ENCODE peak calls at places on chromosomes 6 and 20, in six cellular contexts. One of them, this sample, is unnamed.

GRCh38 chr20:4130404-4131189 is 115.2 kb upstream of the RNF24 start:
- DNase-seq in foreskin fibroblast: peak
- DNase-seq in AG10803: peak
- DNase-seq in lower leg skin: peak
- DNase-seq in COR-L47: no peak
- DNase-seq in germinal center: no peak
- DNase-seq in this sample: no peak

GRCh38 chr6:30556714-30556963 is 350 bp upstream of the GNL1 start:
- DNase-seq in foreskin fibroblast: no peak
- DNase-seq in germinal center: peak
- DNase-seq in lower leg skin: peak
- DNase-seq in COR-L47: no peak
- DNase-seq in AG10803: no peak
- DNase-seq in this sample: no peak

GRCh38 chr6:1404066-1404712 is 14.8 kb downstream of the FOXF2 start:
- DNase-seq in lower leg skin: peak
- DNase-seq in COR-L47: no peak
- DNase-seq in germinal center: no peak
- DNase-seq in foreskin fibroblast: peak
- DNase-seq in AG10803: no peak
- DNase-seq in this sample: no peak

GRCh38 chr6:77474286-77474956 is 11.1 kb upstream of the HTR1B start:
- DNase-seq in AG10803: no peak
- DNase-seq in lower leg skin: no peak
- DNase-seq in foreskin fibroblast: no peak
- DNase-seq in COR-L47: no peak
- DNase-seq in germinal center: no peak
- DNase-seq in this sample: no peak

GRCh38 chr20:36017034-36017951 is 48.9 kb downstream of the CNBD2 start:
- DNase-seq in germinal center: no peak
- DNase-seq in lower leg skin: no peak
- DNase-seq in foreskin fibroblast: peak
- DNase-seq in AG10803: peak
- DNase-seq in COR-L47: no peak
- DNase-seq in this sample: no peak

GRCh38 chr20:8901237-8902025 is 167.5 kb upstream of the PLCB4 start:
- DNase-seq in COR-L47: no peak
- DNase-seq in AG10803: peak
- DNase-seq in germinal center: no peak
- DNase-seq in foreskin fibroblast: peak
- DNase-seq in lower leg skin: peak
- DNase-seq in this sample: no peak

GRCh38 chr20:49675368-49676151 is 38.1 kb downstream of the B4GALT5 start:
- DNase-seq in lower leg skin: no peak
- DNase-seq in AG10803: no peak
- DNase-seq in germinal center: no peak
- DNase-seq in COR-L47: no peak
- DNase-seq in foreskin fibroblast: no peak
- DNase-seq in this sample: no peak

GRCh38 chr6:75855047-75855446 is 106.0 kb downstream of the MYO6 start:
- DNase-seq in lower leg skin: no peak
- DNase-seq in COR-L47: peak
- DNase-seq in foreskin fibroblast: peak
- DNase-seq in germinal center: no peak
- DNase-seq in AG10803: peak
- DNase-seq in this sample: no peak

GRCh38 chr6:27495386-27496135 is 22.7 kb upstream of the ZNF184 start:
- DNase-seq in AG10803: peak
- DNase-seq in lower leg skin: peak
- DNase-seq in germinal center: no peak
- DNase-seq in COR-L47: no peak
- DNase-seq in foreskin fibroblast: peak
- DNase-seq in this sample: no peak

GRCh38 chr20:51447097-51447764 is 95.3 kb downstream of the NFATC2 start:
- DNase-seq in foreskin fibroblast: peak
- DNase-seq in COR-L47: no peak
- DNase-seq in germinal center: no peak
- DNase-seq in AG10803: peak
- DNase-seq in lower leg skin: peak
- DNase-seq in this sample: no peak

GRCh38 chr20:21503345-21503744 is 10.5 kb downstream of the NKX2-2 start:
- DNase-seq in COR-L47: no peak
- DNase-seq in foreskin fibroblast: no peak
- DNase-seq in germinal center: no peak
- DNase-seq in AG10803: peak
- DNase-seq in lower leg skin: no peak
- DNase-seq in this sample: no peak

GRCh38 chr6:91299544-91300491 is 712.9 kb upstream of the MAP3K7 start:
- DNase-seq in AG10803: no peak
- DNase-seq in lower leg skin: no peak
- DNase-seq in foreskin fibroblast: peak
- DNase-seq in germinal center: no peak
- DNase-seq in COR-L47: peak
- DNase-seq in this sample: peak

GRCh38 chr6:145118224-145118623 is 617.1 kb downstream of the EPM2A start:
- DNase-seq in germinal center: no peak
- DNase-seq in AG10803: no peak
- DNase-seq in lower leg skin: no peak
- DNase-seq in foreskin fibroblast: no peak
- DNase-seq in COR-L47: no peak
- DNase-seq in this sample: no peak

GRCh38 chr6:138647006-138647405 is 126.6 kb upstream of the CCDC28A start:
- DNase-seq in AG10803: peak
- DNase-seq in foreskin fibroblast: peak
- DNase-seq in lower leg skin: no peak
- DNase-seq in germinal center: no peak
- DNase-seq in COR-L47: no peak
- DNase-seq in this sample: no peak

GRCh38 chr20:8425802-8426201 is 293.7 kb downstream of the PLCB1 start:
- DNase-seq in lower leg skin: no peak
- DNase-seq in germinal center: no peak
- DNase-seq in COR-L47: no peak
- DNase-seq in AG10803: no peak
- DNase-seq in foreskin fibroblast: no peak
- DNase-seq in this sample: no peak

GRCh38 chr20:6718660-6719059 is 48.8 kb upstream of the BMP2 start:
- DNase-seq in foreskin fibroblast: no peak
- DNase-seq in germinal center: no peak
- DNase-seq in AG10803: no peak
- DNase-seq in COR-L47: no peak
- DNase-seq in lower leg skin: no peak
- DNase-seq in this sample: no peak

GRCh38 chr6:156778615-156779205 is 1.5 kb downstream of the ARID1B start:
- DNase-seq in AG10803: peak
- DNase-seq in foreskin fibroblast: peak
- DNase-seq in germinal center: no peak
- DNase-seq in lower leg skin: peak
- DNase-seq in COR-L47: no peak
- DNase-seq in this sample: no peak

GRCh38 chr6:110615723-110616122 is 139.3 kb upstream of the SLC22A16 start:
- DNase-seq in foreskin fibroblast: no peak
- DNase-seq in AG10803: no peak
- DNase-seq in COR-L47: no peak
- DNase-seq in lower leg skin: no peak
- DNase-seq in germinal center: no peak
- DNase-seq in this sample: no peak

GRCh38 chr6:139539852-139540251 is 165.4 kb upstream of the CITED2 start:
- DNase-seq in AG10803: peak
- DNase-seq in COR-L47: no peak
- DNase-seq in foreskin fibroblast: peak
- DNase-seq in lower leg skin: no peak
- DNase-seq in germinal center: no peak
- DNase-seq in this sample: no peak

GRCh38 chr6:72080260-72080941 is 194.1 kb downstream of the RIMS1 start:
- DNase-seq in lower leg skin: no peak
- DNase-seq in foreskin fibroblast: no peak
- DNase-seq in germinal center: no peak
- DNase-seq in COR-L47: peak
- DNase-seq in AG10803: no peak
- DNase-seq in this sample: no peak

GRCh38 chr20:59598625-59599310 is 5.6 kb upstream of the PHACTR3 start:
- DNase-seq in foreskin fibroblast: peak
- DNase-seq in germinal center: peak
- DNase-seq in AG10803: peak
- DNase-seq in COR-L47: peak
- DNase-seq in lower leg skin: no peak
- DNase-seq in this sample: no peak

GRCh38 chr6:37648465-37649330 is 49.0 kb downstream of the MDGA1 start:
- DNase-seq in COR-L47: no peak
- DNase-seq in lower leg skin: no peak
- DNase-seq in germinal center: peak
- DNase-seq in foreskin fibroblast: peak
- DNase-seq in AG10803: no peak
- DNase-seq in this sample: no peak

GRCh38 chr6:96749891-96750290 is 87.4 kb downstream of the GPR63 start:
- DNase-seq in germinal center: no peak
- DNase-seq in foreskin fibroblast: no peak
- DNase-seq in AG10803: no peak
- DNase-seq in lower leg skin: no peak
- DNase-seq in COR-L47: no peak
- DNase-seq in this sample: no peak

GRCh38 chr20:36836591-36837329 is 39.2 kb upstream of the TLDC2 start:
- DNase-seq in AG10803: peak
- DNase-seq in foreskin fibroblast: peak
- DNase-seq in lower leg skin: no peak
- DNase-seq in germinal center: peak
- DNase-seq in COR-L47: peak
- DNase-seq in this sample: no peak

GRCh38 chr6:29764422-29765196 is 41.4 kb downstream of the HLA-F start:
- DNase-seq in foreskin fibroblast: peak
- DNase-seq in lower leg skin: no peak
- DNase-seq in AG10803: no peak
- DNase-seq in germinal center: no peak
- DNase-seq in COR-L47: no peak
- DNase-seq in this sample: no peak

GRCh38 chr20:6501061-6501460 is 266.4 kb upstream of the BMP2 start:
- DNase-seq in AG10803: peak
- DNase-seq in foreskin fibroblast: peak
- DNase-seq in germinal center: no peak
- DNase-seq in lower leg skin: no peak
- DNase-seq in COR-L47: no peak
- DNase-seq in this sample: no peak

GRCh38 chr6:30071081-30071818 is 4.3 kb downstream of the PPP1R11 start:
- DNase-seq in germinal center: no peak
- DNase-seq in COR-L47: no peak
- DNase-seq in lower leg skin: no peak
- DNase-seq in foreskin fibroblast: peak
- DNase-seq in AG10803: peak
- DNase-seq in this sample: no peak

GRCh38 chr6:69878795-69879194 is 12.4 kb downstream of the COL19A1 start:
- DNase-seq in lower leg skin: no peak
- DNase-seq in germinal center: no peak
- DNase-seq in COR-L47: no peak
- DNase-seq in foreskin fibroblast: no peak
- DNase-seq in AG10803: no peak
- DNase-seq in this sample: no peak

GRCh38 chr6:105493776-105494175 is 90.9 kb upstream of the PREP start:
- DNase-seq in germinal center: no peak
- DNase-seq in foreskin fibroblast: no peak
- DNase-seq in COR-L47: peak
- DNase-seq in AG10803: no peak
- DNase-seq in lower leg skin: no peak
- DNase-seq in this sample: no peak

GRCh38 chr6:107064579-107065065 is 36.6 kb downstream of the MTRES1 start:
- DNase-seq in lower leg skin: no peak
- DNase-seq in AG10803: peak
- DNase-seq in COR-L47: no peak
- DNase-seq in foreskin fibroblast: peak
- DNase-seq in germinal center: no peak
- DNase-seq in this sample: no peak

GRCh38 chr6:74939309-74939708 is 266.5 kb downstream of the COL12A1 start:
- DNase-seq in foreskin fibroblast: peak
- DNase-seq in lower leg skin: no peak
- DNase-seq in COR-L47: no peak
- DNase-seq in AG10803: no peak
- DNase-seq in germinal center: no peak
- DNase-seq in this sample: no peak

GRCh38 chr6:33668914-33669313 is 42.6 kb downstream of the UQCC2 start:
- DNase-seq in germinal center: peak
- DNase-seq in AG10803: no peak
- DNase-seq in foreskin fibroblast: no peak
- DNase-seq in lower leg skin: no peak
- DNase-seq in COR-L47: no peak
- DNase-seq in this sample: peak

GRCh38 chr6:21826031-21826430 is 232.5 kb downstream of the SOX4 start:
- DNase-seq in AG10803: no peak
- DNase-seq in germinal center: no peak
- DNase-seq in lower leg skin: no peak
- DNase-seq in COR-L47: no peak
- DNase-seq in foreskin fibroblast: no peak
- DNase-seq in this sample: no peak

GRCh38 chr6:156822747-156823206 is 45.6 kb downstream of the ARID1B start:
- DNase-seq in foreskin fibroblast: no peak
- DNase-seq in AG10803: no peak
- DNase-seq in COR-L47: no peak
- DNase-seq in germinal center: no peak
- DNase-seq in lower leg skin: no peak
- DNase-seq in this sample: no peak

GRCh38 chr6:161367472-161367871 is 93.6 kb upstream of the AGPAT4 start:
- DNase-seq in AG10803: no peak
- DNase-seq in lower leg skin: no peak
- DNase-seq in foreskin fibroblast: no peak
- DNase-seq in COR-L47: no peak
- DNase-seq in germinal center: no peak
- DNase-seq in this sample: no peak

GRCh38 chr20:43433250-43433854 is 24.3 kb upstream of the SRSF6 start:
- DNase-seq in lower leg skin: no peak
- DNase-seq in COR-L47: no peak
- DNase-seq in foreskin fibroblast: no peak
- DNase-seq in AG10803: no peak
- DNase-seq in germinal center: no peak
- DNase-seq in this sample: no peak

GRCh38 chr6:77425676-77426075 is 37.6 kb downstream of the HTR1B start:
- DNase-seq in COR-L47: no peak
- DNase-seq in foreskin fibroblast: peak
- DNase-seq in germinal center: no peak
- DNase-seq in AG10803: peak
- DNase-seq in lower leg skin: no peak
- DNase-seq in this sample: no peak

This sample was measured in NCI-H2081.